ENCODE peak calls at places on chromosome 18, in four cellular contexts. F, D, M and V are unnamed samples. For H3K4me1, the result is how much of the 10 kb centered on the place peaks cover.

GRCh38 chr18:75198046-75198445 is 10.9 kb downstream of the PTGR3 start:
- ATAC-seq in F (no peak), D (no peak), M (no peak), V (no peak)

GRCh38 chr18:47719096-47719780 is 211.2 kb downstream of the SMAD2 start:
- ATAC-seq in F (no peak), D (no peak), M (no peak), V (no peak)

GRCh38 chr18:58045265-58046086 is 1.4 kb downstream of the NEDD4L start:
- ATAC-seq in F (peak), D (peak), M (no peak), V (no peak)

GRCh38 chr18:7417742-7418141 is 149.4 kb upstream of the PTPRM start:
- ATAC-seq in F (peak), D (no peak), M (no peak), V (no peak)

GRCh38 chr18:22999212-22999611 is 66.1 kb downstream of the RBBP8 start:
- ATAC-seq in F (no peak), D (no peak), M (peak), V (no peak)

GRCh38 chr18:70422061-70422965 is 133.5 kb downstream of the SOCS6 start:
- ATAC-seq in F (peak), D (peak), M (peak), V (peak)

GRCh38 chr18:45110577-45111506 is 430.2 kb downstream of the SETBP1 start:
- ATAC-seq in F (peak), D (no peak), M (no peak), V (peak)

GRCh38 chr18:57837917-57838548 is 34.9 kb upstream of the ATP8B1 start:
- ATAC-seq in F (no peak), D (no peak), M (no peak), V (no peak)

GRCh38 chr18:69469444-69469919 is 68.8 kb downstream of the DOK6 start:
- ATAC-seq in F (no peak), D (no peak), M (no peak), V (no peak)

GRCh38 chr18:6624729-6625308 is 104.7 kb upstream of the ARHGAP28 start:
- ATAC-seq in F (peak), D (no peak), M (peak), V (peak)

GRCh38 chr18:59846814-59847490 is 52.8 kb upstream of the PMAIP1 start:
- ATAC-seq in F (peak), D (no peak), M (peak), V (no peak)

GRCh38 chr18:2683055-2683454 is 27.5 kb downstream of the SMCHD1 start:
- ATAC-seq in F (no peak), D (peak), M (no peak), V (no peak)

GRCh38 chr18:22624171-22624570 is 206.5 kb upstream of the CTAGE1 start:
- ATAC-seq in F (no peak), D (no peak), M (no peak), V (no peak)

GRCh38 chr18:64283059-64283458 is 134.2 kb upstream of the LINC00305 start:
- ATAC-seq in F (no peak), D (no peak), M (no peak), V (no peak)

GRCh38 chr18:63253428-63254372 is 65.9 kb downstream of the BCL2 start:
- ATAC-seq in F (peak), D (no peak), M (peak), V (peak)

GRCh38 chr18:62757399-62758010 is 42.2 kb downstream of the PHLPP1 start:
- ATAC-seq in F (peak), D (peak), M (no peak), V (no peak)

GRCh38 chr18:56112013-56112749 is 524.2 kb upstream of the TCF4 start:
- ATAC-seq in F (no peak), D (no peak), M (peak), V (no peak)

GRCh38 chr18:48338915-48339314 is 70.3 kb downstream of the ZBTB7C start:
- ATAC-seq in F (no peak), D (no peak), M (no peak), V (no peak)

GRCh38 chr18:36805105-36805504 is 23.7 kb downstream of the TPGS2 start:
- ATAC-seq in F (no peak), D (no peak), M (no peak), V (no peak)

GRCh38 chr18:36809590-36810381 is 19.0 kb downstream of the TPGS2 start:
- ATAC-seq in F (peak), D (peak), M (peak), V (peak)

GRCh38 chr18:36811430-36811829 is 17.4 kb downstream of the TPGS2 start:
- ATAC-seq in F (peak), D (no peak), M (peak), V (peak)

GRCh38 chr18:36811955-36812354 is 16.8 kb downstream of the TPGS2 start:
- ATAC-seq in F (no peak), D (no peak), M (no peak), V (peak)

GRCh38 chr18:36808681-36809080 is 20.1 kb downstream of the TPGS2 start:
- ATAC-seq in F (no peak), D (no peak), M (peak), V (no peak)
- TF ChIP-seq CTCF in F (no peak), D (no peak), M (no peak), V (no peak)

GRCh38 chr18:77065221-77065981 is 67.2 kb downstream of the MBP start:
- ATAC-seq in F (peak), D (peak), M (peak), V (peak)
- H3K4me1 ChIP-seq in F (under half), D (under half), M (under half), V (under half)

GRCh38 chr18:833197-833596 is 21.2 kb upstream of the YES1 start:
- ATAC-seq in F (no peak), D (no peak), M (no peak), V (no peak)

GRCh38 chr18:834086-834720 is 22.2 kb upstream of the YES1 start:
- ATAC-seq in F (no peak), D (no peak), M (no peak), V (no peak)

GRCh38 chr18:830315-830901 is 18.4 kb upstream of the YES1 start:
- ATAC-seq in F (peak), D (peak), M (peak), V (peak)

GRCh38 chr18:829432-829831 is 17.4 kb upstream of the YES1 start:
- ATAC-seq in F (no peak), D (no peak), M (no peak), V (no peak)

DNA sequence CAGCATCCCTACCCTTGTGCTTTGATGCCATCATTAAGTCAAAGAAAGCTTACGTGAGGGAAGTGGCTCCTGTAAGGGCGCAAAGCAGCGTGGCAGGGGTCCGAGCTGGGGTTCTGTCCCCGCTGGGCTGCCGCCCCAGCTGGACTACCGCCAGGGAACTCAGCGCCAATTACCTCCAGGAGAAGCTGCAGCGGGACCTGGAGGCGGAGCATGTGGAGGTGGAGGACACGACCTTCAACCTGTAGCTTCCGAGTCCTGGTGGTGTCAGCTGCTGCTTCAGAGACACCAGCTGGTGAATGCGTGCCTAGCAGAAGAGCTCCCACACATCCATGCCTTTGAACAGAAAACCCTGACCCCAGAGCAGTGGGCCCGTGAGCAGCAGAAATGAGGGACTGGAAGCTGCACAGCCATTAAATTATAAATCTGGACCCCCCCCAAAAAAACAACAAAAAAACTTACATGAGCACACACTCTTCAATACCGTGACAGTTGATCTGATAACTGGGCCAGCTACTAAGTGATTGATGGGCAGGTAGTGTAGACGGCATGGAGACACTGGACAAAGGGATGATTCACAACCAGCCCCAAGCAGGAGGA is 20.1 kb upstream of the YES1 start:
- ATAC-seq in F (no peak), D (no peak), M (peak), V (no peak)
- TF ChIP-seq CTCF in F (no peak), D (no peak), M (no peak), V (no peak)

DNA sequence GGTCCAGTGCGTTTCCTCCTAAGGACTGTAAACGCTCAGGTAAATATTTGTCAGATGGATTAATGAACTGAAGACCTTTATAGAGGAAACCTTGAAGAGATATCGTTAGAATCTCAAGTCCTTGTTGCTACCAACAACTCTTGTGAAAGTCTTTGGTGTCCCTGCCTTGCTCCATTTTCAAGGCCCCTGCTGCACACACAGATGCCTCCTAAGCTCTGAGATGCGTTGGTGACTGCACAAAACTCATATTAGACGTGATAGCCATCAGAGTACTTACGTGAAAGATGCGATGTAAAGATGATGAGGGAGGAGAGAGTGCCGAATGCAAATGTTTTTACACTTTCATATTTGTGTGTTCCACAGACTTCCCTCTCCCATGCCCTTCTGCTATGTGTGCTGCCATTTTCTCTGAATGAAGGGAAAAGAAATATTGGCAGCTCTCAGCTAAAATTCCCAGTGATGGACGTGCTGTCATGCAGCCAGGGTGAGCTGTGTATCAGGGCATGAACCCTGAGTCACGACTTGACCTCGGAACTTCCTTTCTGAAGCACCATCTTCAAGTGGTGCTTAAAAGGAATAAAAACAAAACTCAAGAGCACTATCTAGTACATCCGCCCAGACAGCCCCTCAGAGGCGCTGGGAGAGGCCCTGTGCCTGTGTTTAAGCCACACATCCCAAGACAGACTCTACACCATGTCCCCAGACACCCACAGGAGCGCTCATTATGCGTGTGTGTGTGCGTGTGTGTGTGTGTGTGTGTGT is 117.4 kb downstream of the FAM210A start:
- ATAC-seq in F (peak), D (no peak), M (no peak), V (no peak)
- H3K4me1 ChIP-seq in F (under half), D (under half), M (under half), V (under half)